ENCODE peak calls at places on chromosomes 16 and 17, in nine cellular contexts. G, B, K, F, N, A, O, D and J are unnamed samples.

GRCh38 chr17:74272731-74273201 is 1.3 kb upstream of the DNAI2 start:
- DNase-seq in G (no peak), B (no peak), K (no peak), F (peak), N (no peak), A (peak), O (no peak), D (no peak), J (no peak)

GRCh38 chr17:4980644-4981216 is 6.7 kb downstream of the CAMTA2 start:
- DNase-seq in G (no peak), B (no peak), K (no peak), F (peak), N (no peak), A (peak), O (peak), D (no peak), J (peak)

GRCh38 chr16:70767377-70768204 is 33.4 kb downstream of the VAC14 start:
- DNase-seq in G (no peak), B (no peak), K (no peak), F (peak), N (no peak), A (no peak), O (no peak), D (no peak), J (no peak)

GRCh38 chr16:53872248-53873221 is 168.6 kb downstream of the FTO start:
- DNase-seq in G (no peak), B (no peak), K (no peak), F (peak), N (no peak), A (no peak), O (no peak), D (no peak), J (peak)

GRCh38 chr17:73020110-73020509 is 72.4 kb downstream of the SLC39A11 start:
- DNase-seq in G (no peak), B (no peak), K (no peak), F (no peak), N (no peak), A (no peak), O (no peak), D (no peak), J (no peak)

GRCh38 chr16:30972872-30973271 is 12.1 kb upstream of the HSD3B7 start:
- DNase-seq in G (no peak), B (no peak), K (no peak), F (no peak), N (no peak), A (peak), O (no peak), D (no peak), J (peak)

GRCh38 chr17:49600949-49601348 is 25.3 kb downstream of the NXPH3 start:
- DNase-seq in G (no peak), B (no peak), K (no peak), F (no peak), N (no peak), A (no peak), O (no peak), D (no peak), J (no peak)

GRCh38 chr16:84451781-84452180 is 52.7 kb downstream of the MEAK7 start:
- DNase-seq in G (peak), B (peak), K (no peak), F (no peak), N (no peak), A (no peak), O (no peak), D (no peak), J (no peak)

GRCh38 chr17:38654411-38655398 is 20.1 kb downstream of the EPOP start:
- DNase-seq in G (peak), B (no peak), K (peak), F (no peak), N (no peak), A (no peak), O (no peak), D (no peak), J (no peak)

GRCh38 chr17:65121916-65122821 is 15.0 kb upstream of the RGS9 start:
- DNase-seq in G (no peak), B (no peak), K (peak), F (no peak), N (no peak), A (no peak), O (no peak), D (no peak), J (no peak)
- H3K4me3 ChIP-seq in G (peak), B (peak), K (peak), F (peak), N (peak), A (peak), O (peak), D (peak), J (peak)

DNA sequence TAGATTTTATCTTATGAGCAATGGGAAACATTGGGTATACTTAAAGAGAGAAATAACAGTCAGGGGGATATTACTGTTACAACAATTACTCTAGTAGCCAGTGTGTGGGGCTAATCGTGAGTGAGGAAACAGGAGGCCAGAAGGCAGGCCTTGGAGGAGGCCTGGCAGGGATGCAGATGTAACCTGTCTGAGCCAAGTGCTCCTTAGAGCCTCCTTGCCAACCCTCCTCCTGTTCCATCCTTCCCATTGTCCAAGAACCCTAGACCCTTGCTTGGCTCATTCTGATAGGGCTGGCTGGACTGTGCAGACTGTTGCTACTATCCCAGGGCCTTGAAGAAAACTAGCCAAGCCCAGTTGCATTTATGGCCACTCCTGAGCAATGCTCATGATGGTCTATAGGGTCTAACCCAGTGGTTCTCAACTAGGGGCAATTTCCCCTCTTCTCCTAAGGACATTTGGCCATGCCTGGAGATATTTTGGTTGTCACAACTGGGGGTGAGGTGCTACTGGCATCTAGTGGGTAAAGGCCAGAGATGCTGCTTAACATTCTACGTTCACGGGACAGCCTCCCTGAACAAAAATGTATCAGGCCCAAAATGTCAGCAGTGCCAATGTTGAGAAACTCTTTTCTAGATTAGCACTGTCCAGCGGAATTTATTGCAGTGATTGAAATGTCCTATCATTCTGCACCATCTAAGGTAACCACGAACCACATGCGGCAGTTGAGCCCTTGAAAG is 24.4 kb upstream of the WSCD1 start:
- DNase-seq in G (no peak), B (no peak), K (no peak), F (no peak), N (no peak), A (no peak), O (no peak), D (no peak), J (no peak)
- TF ChIP-seq CTCF in G (no peak), B (no peak), K (no peak), F (no peak), N (no peak), A (peak), O (no peak), D (peak), J (peak)

DNA sequence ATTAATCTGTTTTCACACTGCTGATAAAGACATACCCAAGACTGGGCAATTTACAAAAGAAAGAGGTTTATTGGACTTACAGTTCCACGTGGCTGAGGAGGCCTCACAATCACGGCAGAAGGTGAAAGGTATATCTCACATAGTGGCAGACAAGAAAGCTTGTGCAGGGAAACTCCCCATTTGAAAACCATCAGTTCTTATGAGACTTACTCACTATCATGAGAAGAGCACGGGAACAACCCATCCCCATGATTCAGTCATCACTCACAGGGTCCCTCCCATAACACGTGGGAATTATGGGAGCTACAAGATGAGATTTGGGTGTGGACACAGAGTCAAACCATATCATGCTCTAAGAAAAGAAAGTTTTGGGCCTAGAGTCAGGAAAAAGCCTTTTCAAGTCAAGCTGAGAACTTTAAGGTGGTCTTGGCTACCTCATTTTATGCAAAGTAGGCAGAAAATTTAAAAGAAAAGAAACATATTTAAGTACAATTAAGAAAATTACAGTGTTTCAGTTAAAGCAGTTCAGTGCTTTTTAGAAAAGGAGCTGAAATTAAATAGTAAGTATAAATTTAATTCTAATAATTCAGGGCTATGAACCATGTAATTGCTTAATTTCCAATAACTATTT is 24.9 kb upstream of the CRYM start:
- DNase-seq in G (no peak), B (no peak), K (no peak), F (peak), N (no peak), A (no peak), O (no peak), D (peak), J (peak)
- H3K4me3 ChIP-seq in G (no peak), B (no peak), K (no peak), F (peak), N (no peak), A (no peak), O (no peak), D (peak), J (no peak)

GRCh38 chr16:57244767-57245471 is at the start of gene ARL2BP:
- DNase-seq in G (peak), B (peak), K (peak), F (peak), N (peak), A (peak), O (peak), D (peak), J (peak)
- TF ChIP-seq CTCF in G (peak), B (no peak), K (no peak), F (no peak), N (peak), A (peak), O (peak), D (no peak), J (no peak)

GRCh38 chr17:31581491-31581890 is 190.0 kb downstream of the RAB11FIP4 start:
- DNase-seq in G (no peak), B (peak), K (no peak), F (peak), N (peak), A (no peak), O (no peak), D (no peak), J (peak)
- H3K4me3 ChIP-seq in G (no peak), B (peak), K (no peak), F (no peak), N (peak), A (no peak), O (no peak), D (no peak), J (no peak)

GRCh38 chr16:719815-720506 is 985 bp upstream of the ANTKMT start:
- DNase-seq in G (no peak), B (no peak), K (no peak), F (no peak), N (no peak), A (no peak), O (no peak), D (no peak), J (no peak)
- TF ChIP-seq CTCF in G (no peak), B (no peak), K (peak), F (peak), N (no peak), A (peak), O (no peak), D (peak), J (peak)

DNA sequence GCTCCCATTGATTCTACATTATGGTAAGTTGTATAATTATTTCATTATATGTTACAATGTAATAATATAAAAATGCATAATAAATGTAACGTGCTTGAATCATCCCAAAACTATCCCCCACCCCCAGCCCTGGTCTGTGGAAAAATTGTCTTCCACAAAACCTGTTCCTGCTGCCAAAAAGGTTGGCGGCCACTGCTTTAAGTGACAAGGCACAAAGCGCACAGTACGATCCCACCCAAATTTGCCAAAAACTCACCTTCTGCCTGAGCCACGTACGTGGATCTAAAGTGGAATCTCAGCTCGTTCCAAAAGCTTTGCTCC is 14.5 kb downstream of the CYB561 start:
- DNase-seq in G (no peak), B (no peak), K (no peak), F (no peak), N (no peak), A (no peak), O (no peak), D (no peak), J (no peak)
- H3K4me3 ChIP-seq in G (no peak), B (no peak), K (no peak), F (no peak), N (no peak), A (no peak), O (no peak), D (no peak), J (no peak)

DNA sequence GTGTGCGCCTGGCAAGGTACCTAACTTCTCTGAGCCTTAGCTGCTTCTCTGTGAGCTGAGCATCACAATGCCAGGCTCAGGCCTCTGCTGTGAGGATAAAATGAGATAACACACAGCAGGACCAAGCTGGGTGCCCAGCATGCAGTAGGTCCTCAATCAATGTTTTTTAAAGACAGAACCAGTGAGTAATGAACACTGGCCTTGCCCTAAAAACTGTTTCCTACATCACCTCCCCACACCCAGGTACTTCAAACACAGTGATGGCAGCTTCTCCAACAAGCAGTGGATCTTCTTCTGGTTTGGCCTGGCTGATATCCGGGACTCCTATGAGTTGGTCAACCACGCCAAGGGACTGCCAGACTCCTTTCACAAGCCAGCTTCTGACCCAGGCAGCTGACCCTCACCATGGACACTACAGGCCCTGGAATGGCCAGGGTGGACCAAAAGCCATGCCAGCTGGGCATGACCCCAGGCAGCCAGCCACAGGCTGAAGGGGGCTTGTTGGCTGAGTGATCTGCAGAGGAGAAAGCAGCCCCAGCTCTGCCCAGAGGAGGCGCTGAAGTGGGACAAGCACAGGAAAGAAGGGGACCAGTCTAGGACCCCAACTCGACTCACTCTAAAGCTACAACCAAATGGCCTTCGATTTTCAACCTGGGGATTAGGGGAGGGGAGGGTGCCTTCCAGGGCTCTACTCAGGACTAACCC is 3.9 kb downstream of the NAGS start:
- DNase-seq in G (peak), B (no peak), K (no peak), F (no peak), N (no peak), A (no peak), O (no peak), D (no peak), J (no peak)
- TF ChIP-seq CTCF in G (no peak), B (no peak), K (peak), F (no peak), N (no peak), A (no peak), O (no peak), D (peak), J (no peak)